ENCODE peak calls at places on chromosomes 7 and 10, in six cellular contexts. One of them, this sample, is unnamed.

GRCh38 chr10:812787-813186 is 118.7 kb downstream of the LARP4B start:
- DNase-seq in stimulated activated CD4-positive, alpha-beta T cell treated with anti-CD3 and anti-CD28 coated beads, Interleukin-2, amount 100 ng/mL, for 24 hours: no peak
- DNase-seq in adrenal gland: no peak
- DNase-seq in aorta: no peak
- DNase-seq in GM04504: no peak
- DNase-seq in NCI-H446 treated with DMSO at 0.1 percent for 48 hours: no peak
- DNase-seq in this sample: no peak

GRCh38 chr7:149422065-149422913 is 38.6 kb downstream of the ZNF777 start:
- DNase-seq in NCI-H446 treated with DMSO at 0.1 percent for 48 hours: no peak
- DNase-seq in aorta: peak; percentile 84
- DNase-seq in GM04504: peak; percentile 26
- DNase-seq in stimulated activated CD4-positive, alpha-beta T cell treated with anti-CD3 and anti-CD28 coated beads, Interleukin-2, amount 100 ng/mL, for 24 hours: peak; percentile 78
- DNase-seq in adrenal gland: peak; percentile 34
- DNase-seq in this sample: no peak

GRCh38 chr10:13787015-13787421 is 200.3 kb downstream of the PRPF18 start:
- DNase-seq in stimulated activated CD4-positive, alpha-beta T cell treated with anti-CD3 and anti-CD28 coated beads, Interleukin-2, amount 100 ng/mL, for 24 hours: peak; percentile 65
- DNase-seq in NCI-H446 treated with DMSO at 0.1 percent for 48 hours: no peak
- DNase-seq in aorta: peak; percentile 76
- DNase-seq in adrenal gland: no peak
- DNase-seq in GM04504: no peak
- DNase-seq in this sample: no peak

GRCh38 chr7:92740713-92741126 is 95.7 kb downstream of the CDK6 start:
- DNase-seq in aorta: no peak
- DNase-seq in NCI-H446 treated with DMSO at 0.1 percent for 48 hours: no peak
- DNase-seq in stimulated activated CD4-positive, alpha-beta T cell treated with anti-CD3 and anti-CD28 coated beads, Interleukin-2, amount 100 ng/mL, for 24 hours: no peak
- DNase-seq in GM04504: no peak
- DNase-seq in adrenal gland: no peak
- DNase-seq in this sample: no peak

GRCh38 chr10:78264361-78264760 is 230.7 kb downstream of the RPS24 start:
- DNase-seq in adrenal gland: no peak
- DNase-seq in GM04504: no peak
- DNase-seq in stimulated activated CD4-positive, alpha-beta T cell treated with anti-CD3 and anti-CD28 coated beads, Interleukin-2, amount 100 ng/mL, for 24 hours: no peak
- DNase-seq in NCI-H446 treated with DMSO at 0.1 percent for 48 hours: no peak
- DNase-seq in aorta: no peak
- DNase-seq in this sample: no peak

GRCh38 chr7:115059312-115059711 is 137.4 kb downstream of the MDFIC start:
- DNase-seq in GM04504: no peak
- DNase-seq in NCI-H446 treated with DMSO at 0.1 percent for 48 hours: no peak
- DNase-seq in stimulated activated CD4-positive, alpha-beta T cell treated with anti-CD3 and anti-CD28 coated beads, Interleukin-2, amount 100 ng/mL, for 24 hours: no peak
- DNase-seq in aorta: no peak
- DNase-seq in adrenal gland: no peak
- DNase-seq in this sample: no peak

GRCh38 chr10:28719789-28720436 is 42.6 kb downstream of the BAMBI start:
- DNase-seq in stimulated activated CD4-positive, alpha-beta T cell treated with anti-CD3 and anti-CD28 coated beads, Interleukin-2, amount 100 ng/mL, for 24 hours: no peak
- DNase-seq in adrenal gland: no peak
- DNase-seq in NCI-H446 treated with DMSO at 0.1 percent for 48 hours: no peak
- DNase-seq in GM04504: no peak
- DNase-seq in aorta: no peak
- DNase-seq in this sample: no peak

GRCh38 chr7:80876894-80877414 is 41.9 kb downstream of the SEMA3C start:
- DNase-seq in NCI-H446 treated with DMSO at 0.1 percent for 48 hours: no peak
- DNase-seq in stimulated activated CD4-positive, alpha-beta T cell treated with anti-CD3 and anti-CD28 coated beads, Interleukin-2, amount 100 ng/mL, for 24 hours: no peak
- DNase-seq in GM04504: peak; percentile 73
- DNase-seq in adrenal gland: no peak
- DNase-seq in aorta: no peak
- DNase-seq in this sample: peak; percentile 66

GRCh38 chr7:106165328-106165727 is 53.2 kb upstream of the SYPL1 start:
- DNase-seq in stimulated activated CD4-positive, alpha-beta T cell treated with anti-CD3 and anti-CD28 coated beads, Interleukin-2, amount 100 ng/mL, for 24 hours: no peak
- DNase-seq in aorta: no peak
- DNase-seq in NCI-H446 treated with DMSO at 0.1 percent for 48 hours: peak; percentile 7
- DNase-seq in GM04504: peak; percentile 39
- DNase-seq in adrenal gland: no peak
- DNase-seq in this sample: no peak

GRCh38 chr7:34846976-34847375 is 189.0 kb downstream of the NPSR1 start:
- DNase-seq in GM04504: no peak
- DNase-seq in NCI-H446 treated with DMSO at 0.1 percent for 48 hours: no peak
- DNase-seq in stimulated activated CD4-positive, alpha-beta T cell treated with anti-CD3 and anti-CD28 coated beads, Interleukin-2, amount 100 ng/mL, for 24 hours: no peak
- DNase-seq in adrenal gland: no peak
- DNase-seq in aorta: no peak
- DNase-seq in this sample: no peak

GRCh38 chr10:111593578-111593977 is 516.7 kb downstream of the ADRA2A start:
- DNase-seq in adrenal gland: no peak
- DNase-seq in NCI-H446 treated with DMSO at 0.1 percent for 48 hours: no peak
- DNase-seq in stimulated activated CD4-positive, alpha-beta T cell treated with anti-CD3 and anti-CD28 coated beads, Interleukin-2, amount 100 ng/mL, for 24 hours: no peak
- DNase-seq in aorta: no peak
- DNase-seq in GM04504: peak; percentile 23
- DNase-seq in this sample: no peak

GRCh38 chr10:9302142-9302746 is 1247.8 kb downstream of the GATA3 start:
- DNase-seq in stimulated activated CD4-positive, alpha-beta T cell treated with anti-CD3 and anti-CD28 coated beads, Interleukin-2, amount 100 ng/mL, for 24 hours: no peak
- DNase-seq in NCI-H446 treated with DMSO at 0.1 percent for 48 hours: no peak
- DNase-seq in GM04504: peak; percentile 19
- DNase-seq in adrenal gland: no peak
- DNase-seq in aorta: no peak
- DNase-seq in this sample: peak; percentile 21

GRCh38 chr7:148191391-148192076 is 399.0 kb upstream of the C7orf33 start:
- DNase-seq in stimulated activated CD4-positive, alpha-beta T cell treated with anti-CD3 and anti-CD28 coated beads, Interleukin-2, amount 100 ng/mL, for 24 hours: no peak
- DNase-seq in adrenal gland: no peak
- DNase-seq in GM04504: no peak
- DNase-seq in NCI-H446 treated with DMSO at 0.1 percent for 48 hours: peak; percentile 49
- DNase-seq in aorta: no peak
- DNase-seq in this sample: peak; percentile 7

GRCh38 chr7:93856319-93856718 is 34.2 kb downstream of the TFPI2 start:
- DNase-seq in NCI-H446 treated with DMSO at 0.1 percent for 48 hours: no peak
- DNase-seq in aorta: no peak
- DNase-seq in GM04504: no peak
- DNase-seq in stimulated activated CD4-positive, alpha-beta T cell treated with anti-CD3 and anti-CD28 coated beads, Interleukin-2, amount 100 ng/mL, for 24 hours: no peak
- DNase-seq in adrenal gland: no peak
- DNase-seq in this sample: no peak

GRCh38 chr7:135414850-135415439 is 95.0 kb downstream of the CNOT4 start:
- DNase-seq in aorta: no peak
- DNase-seq in NCI-H446 treated with DMSO at 0.1 percent for 48 hours: no peak
- DNase-seq in adrenal gland: peak; percentile 34
- DNase-seq in stimulated activated CD4-positive, alpha-beta T cell treated with anti-CD3 and anti-CD28 coated beads, Interleukin-2, amount 100 ng/mL, for 24 hours: peak; percentile 23
- DNase-seq in GM04504: peak; percentile 15
- DNase-seq in this sample: peak; percentile 11

GRCh38 chr7:139709460-139709859 is 68.3 kb downstream of the HIPK2 start:
- DNase-seq in stimulated activated CD4-positive, alpha-beta T cell treated with anti-CD3 and anti-CD28 coated beads, Interleukin-2, amount 100 ng/mL, for 24 hours: no peak
- DNase-seq in aorta: no peak
- DNase-seq in NCI-H446 treated with DMSO at 0.1 percent for 48 hours: no peak
- DNase-seq in adrenal gland: no peak
- DNase-seq in GM04504: peak; percentile 90
- DNase-seq in this sample: peak; percentile 61

GRCh38 chr7:155953781-155954549 is 141.7 kb upstream of the SHH start:
- DNase-seq in GM04504: no peak
- DNase-seq in stimulated activated CD4-positive, alpha-beta T cell treated with anti-CD3 and anti-CD28 coated beads, Interleukin-2, amount 100 ng/mL, for 24 hours: no peak
- DNase-seq in NCI-H446 treated with DMSO at 0.1 percent for 48 hours: no peak
- DNase-seq in aorta: no peak
- DNase-seq in adrenal gland: no peak
- DNase-seq in this sample: no peak

GRCh38 chr7:108057951-108058391 is 55.0 kb upstream of the LAMB1 start:
- DNase-seq in stimulated activated CD4-positive, alpha-beta T cell treated with anti-CD3 and anti-CD28 coated beads, Interleukin-2, amount 100 ng/mL, for 24 hours: no peak
- DNase-seq in NCI-H446 treated with DMSO at 0.1 percent for 48 hours: no peak
- DNase-seq in aorta: no peak
- DNase-seq in GM04504: no peak
- DNase-seq in adrenal gland: no peak
- DNase-seq in this sample: no peak

GRCh38 chr10:5776150-5776880 is 36.9 kb downstream of the GDI2 start:
- DNase-seq in adrenal gland: no peak
- DNase-seq in GM04504: no peak
- DNase-seq in stimulated activated CD4-positive, alpha-beta T cell treated with anti-CD3 and anti-CD28 coated beads, Interleukin-2, amount 100 ng/mL, for 24 hours: no peak
- DNase-seq in NCI-H446 treated with DMSO at 0.1 percent for 48 hours: no peak
- DNase-seq in aorta: no peak
- DNase-seq in this sample: no peak

GRCh38 chr7:105230486-105230885 is 158.2 kb downstream of the SRPK2 start:
- DNase-seq in adrenal gland: no peak
- DNase-seq in stimulated activated CD4-positive, alpha-beta T cell treated with anti-CD3 and anti-CD28 coated beads, Interleukin-2, amount 100 ng/mL, for 24 hours: no peak
- DNase-seq in GM04504: no peak
- DNase-seq in aorta: no peak
- DNase-seq in NCI-H446 treated with DMSO at 0.1 percent for 48 hours: no peak
- DNase-seq in this sample: no peak

GRCh38 chr10:122481296-122482056 is 20.1 kb downstream of the HTRA1 start:
- DNase-seq in GM04504: no peak
- DNase-seq in adrenal gland: no peak
- DNase-seq in NCI-H446 treated with DMSO at 0.1 percent for 48 hours: no peak
- DNase-seq in aorta: no peak
- DNase-seq in stimulated activated CD4-positive, alpha-beta T cell treated with anti-CD3 and anti-CD28 coated beads, Interleukin-2, amount 100 ng/mL, for 24 hours: no peak
- DNase-seq in this sample: no peak

GRCh38 chr10:23293145-23293724 is 51.4 kb downstream of the C10orf67 start:
- DNase-seq in GM04504: no peak
- DNase-seq in NCI-H446 treated with DMSO at 0.1 percent for 48 hours: no peak
- DNase-seq in stimulated activated CD4-positive, alpha-beta T cell treated with anti-CD3 and anti-CD28 coated beads, Interleukin-2, amount 100 ng/mL, for 24 hours: peak; percentile 50
- DNase-seq in adrenal gland: peak; percentile 16
- DNase-seq in aorta: no peak
- DNase-seq in this sample: no peak

GRCh38 chr10:124266468-124267230 is 152.1 kb downstream of the OAT start:
- DNase-seq in stimulated activated CD4-positive, alpha-beta T cell treated with anti-CD3 and anti-CD28 coated beads, Interleukin-2, amount 100 ng/mL, for 24 hours: no peak
- DNase-seq in GM04504: no peak
- DNase-seq in NCI-H446 treated with DMSO at 0.1 percent for 48 hours: no peak
- DNase-seq in adrenal gland: no peak
- DNase-seq in aorta: peak; percentile 70
- DNase-seq in this sample: no peak

This sample was measured in AG09309.